ENCODE peak calls at places on chromosomes 7 and 10, in nine cellular contexts. P is cardiac muscle cell; X is CD4-positive, CD25-positive, alpha-beta regulatory T cell; R is tibial nerve; W is left ventricle myocardium inferior; A is colonic mucosa; Q is CD8-positive, alpha-beta memory T cell; U is gastrocnemius medialis; F is vagina. Z is an unnamed sample.
A peak's percentile ranks its signal among the peaks of the same experiment; 100 is the strongest.

GRCh38 chr10:108653466-108653865 is 1269.8 kb downstream of the XPNPEP1 start:
- DNase-seq in P (no peak), A (no peak), F (no peak), Q (no peak), W (no peak), R (no peak), U (no peak), X (no peak), Z (no peak)

GRCh38 chr7:115831371-115831770 is 199.2 kb downstream of the TFEC start:
- DNase-seq in F (no peak), A (no peak), X (no peak), R (no peak), P (peak; percentile 13), W (no peak), Q (no peak), U (no peak), Z (no peak)

GRCh38 chr10:11009471-11010308 is 8.0 kb upstream of the CELF2 start:
- DNase-seq in Q (no peak), P (no peak), U (no peak), R (no peak), X (no peak), A (no peak), W (no peak), F (no peak), Z (no peak)

GRCh38 chr10:68154211-68154497 is 44.9 kb downstream of the MYPN start:
- DNase-seq in X (no peak), Q (no peak), R (no peak), U (no peak), W (peak; percentile 39), F (no peak), A (peak; percentile 24), P (peak; percentile 68), Z (no peak)

GRCh38 chr7:77538186-77538907 is 1.3 kb downstream of the PTPN12 start:
- DNase-seq in P (peak; percentile 97), U (peak; percentile 79), X (no peak), R (peak; percentile 92), W (peak; percentile 87), A (peak; percentile 93), F (peak; percentile 96), Q (no peak), Z (peak; percentile 83)

GRCh38 chr10:71667374-71667750 is 52.2 kb downstream of the C10orf105 start:
- DNase-seq in U (no peak), P (no peak), W (no peak), X (no peak), A (no peak), Q (no peak), R (no peak), F (no peak), Z (no peak)

GRCh38 chr7:159143780-159144755 is 599 bp downstream of the VIPR2 start:
- DNase-seq in X (no peak), P (no peak), U (no peak), A (no peak), R (peak; percentile 17), W (peak; percentile 55), Q (no peak), F (peak; percentile 82), Z (no peak)

GRCh38 chr7:22811746-22812280 is 10.8 kb downstream of the TOMM7 start:
- DNase-seq in A (no peak), F (no peak), U (no peak), Q (no peak), R (no peak), X (no peak), W (no peak), P (no peak), Z (no peak)

GRCh38 chr7:100118388-100119074 is 627 bp downstream of the TAF6 start:
- DNase-seq in Q (no peak), X (no peak), R (no peak), F (no peak), W (no peak), A (no peak), P (no peak), U (no peak), Z (no peak)

GRCh38 chr7:104862719-104863118 is 151.3 kb upstream of the KMT2E start:
- DNase-seq in W (no peak), R (no peak), Q (no peak), U (no peak), X (no peak), A (no peak), F (no peak), P (peak; percentile 15), Z (no peak)

GRCh38 chr7:53218730-53219504 is 183.5 kb downstream of the POM121L12 start:
- DNase-seq in X (no peak), R (no peak), F (no peak), P (no peak), A (no peak), U (no peak), W (peak; percentile 22), Q (no peak), Z (no peak)

GRCh38 chr10:108388716-108389115 is 1224.2 kb upstream of the SORCS1 start:
- DNase-seq in U (no peak), R (no peak), A (no peak), W (no peak), P (no peak), X (no peak), Q (no peak), F (no peak), Z (no peak)

GRCh38 chr7:121107923-121108498 is 119.5 kb downstream of the CPED1 start:
- DNase-seq in U (no peak), P (peak; percentile 83), A (no peak), R (no peak), X (no peak), Q (no peak), W (no peak), F (no peak), Z (no peak)

GRCh38 chr10:130079614-130080460 is 30.8 kb downstream of the C10orf143 start:
- DNase-seq in Q (no peak), W (no peak), A (no peak), U (no peak), F (no peak), X (no peak), P (no peak), R (no peak), Z (no peak)

GRCh38 chr7:16960566-16960965 is 78.8 kb upstream of the AGR3 start:
- DNase-seq in A (no peak), X (no peak), F (no peak), U (no peak), Q (no peak), R (no peak), P (no peak), W (no peak), Z (no peak)

GRCh38 chr7:106767073-106767472 is 98.0 kb upstream of the PIK3CG start:
- DNase-seq in F (no peak), R (no peak), U (no peak), Q (no peak), W (no peak), P (peak; percentile 62), A (no peak), X (no peak), Z (no peak)

GRCh38 chr10:80407836-80408197 is 534 bp upstream of the PRXL2A start:
- DNase-seq in F (no peak), W (no peak), Q (no peak), X (no peak), A (peak; percentile 66), P (no peak), R (no peak), U (no peak), Z (no peak)

GRCh38 chr7:144725070-144725469 is 110.8 kb downstream of the TPK1 start:
- DNase-seq in A (no peak), W (no peak), U (no peak), Q (no peak), F (no peak), R (no peak), X (no peak), P (no peak), Z (no peak)

GRCh38 chr10:33887188-33887587 is 552.7 kb upstream of the NRP1 start:
- DNase-seq in F (no peak), R (no peak), P (no peak), X (no peak), Q (no peak), A (no peak), U (no peak), W (no peak), Z (no peak)

GRCh38 chr7:1123721-1124120 is 35.8 kb downstream of the GPER1 start:
- DNase-seq in R (peak; percentile 67), Q (no peak), F (no peak), U (peak; percentile 59), P (peak; percentile 95), W (peak; percentile 87), A (peak; percentile 49), X (no peak), Z (no peak)
- H3K27ac ChIP-seq in R (peak overlapping the region; percentile 89), Q (no peak overlapping the region), F (peak overlapping the region; percentile 67), U (peak overlapping the region; percentile 86), P (peak overlapping the region; percentile 78), W (peak overlapping the region; percentile 85), A (no peak overlapping the region), X (no peak overlapping the region), Z (no peak overlapping the region)

DNA sequence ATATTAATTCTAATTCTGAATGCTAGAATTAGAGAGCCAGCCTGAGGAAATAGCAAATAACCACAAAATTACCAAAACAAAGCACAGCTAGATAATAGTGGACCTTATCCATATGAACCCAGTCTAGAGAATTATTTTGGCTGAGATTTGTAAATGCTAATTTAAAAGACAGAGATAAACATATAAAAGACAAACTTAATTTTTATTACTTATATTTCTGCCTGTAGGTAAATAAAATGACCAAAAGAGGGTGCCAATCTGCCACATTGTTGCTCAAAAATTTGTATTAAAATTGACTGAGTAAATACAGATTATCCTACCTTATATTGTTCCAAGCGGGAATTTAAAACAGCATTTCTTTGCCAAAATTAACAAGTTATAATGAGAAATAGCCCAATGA is 20.2 kb downstream of the RTKN2 start:
- DNase-seq in F (no peak), U (no peak), X (no peak), W (no peak), Q (no peak), R (no peak), P (peak; percentile 44), A (no peak), Z (no peak)
- H3K4me1 ChIP-seq in F (peaks cover 9% of the 10 kb centered on the region), U (peaks cover 8% of the 10 kb centered on the region), X (peaks cover 18% of the 10 kb centered on the region), W (peaks cover 6% of the 10 kb centered on the region), Q (peaks cover 12% of the 10 kb centered on the region), R (no peaks in the 10 kb centered on the region), P (no peaks in the 10 kb centered on the region), A (no peaks in the 10 kb centered on the region), Z (no peaks in the 10 kb centered on the region)

DNA sequence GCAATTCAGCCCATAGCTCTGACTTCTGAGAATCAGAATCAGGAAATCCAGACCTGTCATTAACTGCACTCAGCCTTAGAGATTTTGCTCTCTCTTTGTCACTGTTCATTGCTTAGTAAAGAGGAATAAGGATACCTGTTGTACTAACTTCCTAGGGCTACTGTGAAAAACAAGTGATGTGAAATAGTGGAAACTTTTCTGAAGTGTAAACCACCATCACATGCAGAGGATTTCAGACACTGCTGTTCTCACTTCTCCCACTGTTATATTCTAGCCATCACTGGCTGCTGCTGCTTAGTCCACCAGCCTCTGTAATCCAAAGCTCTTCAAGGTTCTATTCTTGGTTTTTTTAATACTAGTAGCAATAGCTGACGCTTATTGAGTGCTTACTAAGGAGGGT is 129.6 kb upstream of the CCDC6 start:
- DNase-seq in F (no peak), P (no peak), Q (no peak), W (no peak), X (no peak), A (no peak), U (no peak), R (no peak), Z (no peak)
- H3K27ac ChIP-seq in F (no peak overlapping the region), P (no peak overlapping the region), Q (no peak overlapping the region), W (no peak overlapping the region), X (no peak overlapping the region), A (no peak overlapping the region), U (no peak overlapping the region), R (no peak overlapping the region), Z (no peak overlapping the region)

DNA sequence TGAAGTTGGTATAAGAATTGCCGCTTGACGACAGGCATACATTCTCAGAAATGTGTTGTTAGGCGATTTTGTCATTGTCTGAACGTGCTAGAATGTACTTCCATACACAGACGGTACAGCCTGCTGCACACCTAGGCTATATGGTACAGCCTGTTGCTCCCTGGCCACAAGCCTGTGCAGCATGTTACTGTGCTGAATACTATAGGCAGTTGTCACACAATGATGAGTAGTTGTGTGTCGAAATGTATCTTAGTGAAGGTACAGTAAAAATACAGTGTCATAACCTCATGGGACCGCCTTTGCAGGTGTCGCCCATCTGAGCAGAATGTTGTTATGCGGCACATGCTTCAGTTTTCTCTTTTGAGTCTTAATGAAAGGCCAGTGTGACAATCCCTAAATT is 66.5 kb downstream of the SHH start:
- DNase-seq in R (no peak), F (no peak), X (no peak), Q (no peak), P (no peak), U (no peak), A (no peak), W (no peak), Z (no peak)
- H3K4me1 ChIP-seq in R (peaks cover 3% of the 10 kb centered on the region), F (peaks cover 5% of the 10 kb centered on the region), X (peaks cover 6% of the 10 kb centered on the region), Q (no peaks in the 10 kb centered on the region), P (no peaks in the 10 kb centered on the region), U (peaks cover 23% of the 10 kb centered on the region), A (no peaks in the 10 kb centered on the region), W (peaks cover 39% of the 10 kb centered on the region), Z (no peaks in the 10 kb centered on the region)